ENCODE peak calls at places on chromosomes 4 and X, in nine cellular contexts. L, D, E, U, G, K, Q, S and N are unnamed samples.

GRCh38 chr4:182478475-182478874 is 235.3 kb downstream of the TENM3 start:
- DNase-seq in L (no peak), D (peak; percentile 48), E (no peak), U (no peak), G (no peak), K (peak; percentile 74), Q (peak; percentile 55), S (peak; percentile 46), N (no peak)

GRCh38 chrX:130896816-130897508 is 6.0 kb downstream of the ENOX2 start:
- DNase-seq in L (no peak), D (no peak), E (no peak), U (no peak), G (no peak), K (no peak), Q (no peak), S (no peak), N (no peak)

GRCh38 chr4:4860803-4861591 is 1.5 kb downstream of the MSX1 start:
- DNase-seq in L (no peak), D (peak; percentile 30), E (no peak), U (no peak), G (no peak), K (peak; percentile 74), Q (no peak), S (no peak), N (no peak)

GRCh38 chr4:87525636-87526035 is 3.5 kb downstream of the SPARCL1 start:
- DNase-seq in L (no peak), D (peak; percentile 76), E (no peak), U (no peak), G (no peak), K (peak; percentile 31), Q (no peak), S (no peak), N (no peak)

GRCh38 chr4:82988323-82988832 is 22.2 kb downstream of the LIN54 start:
- DNase-seq in L (no peak), D (peak; percentile 76), E (no peak), U (no peak), G (no peak), K (no peak), Q (no peak), S (no peak), N (peak; percentile 76)

GRCh38 chr4:38174811-38175210 is 214.6 kb downstream of the PTTG2 start:
- DNase-seq in L (no peak), D (no peak), E (no peak), U (no peak), G (no peak), K (peak; percentile 23), Q (no peak), S (no peak), N (no peak)

GRCh38 chrX:133402042-133402453 is 13.2 kb downstream of the GPC4 start:
- DNase-seq in L (no peak), D (peak; percentile 1), E (no peak), U (no peak), G (no peak), K (no peak), Q (no peak), S (no peak), N (no peak)

GRCh38 chrX:45986971-45987370 is 558.2 kb downstream of the ZNF674 start:
- DNase-seq in L (no peak), D (no peak), E (no peak), U (no peak), G (no peak), K (no peak), Q (no peak), S (no peak), N (no peak)

GRCh38 chr4:95524184-95524583 is 24.6 kb downstream of the UNC5C start:
- DNase-seq in L (no peak), D (no peak), E (no peak), U (no peak), G (no peak), K (no peak), Q (no peak), S (no peak), N (no peak)